ENCODE peak calls at places on chromosomes 12 and 14, in six cellular contexts. D is germinal center; H is stimulated activated CD4-positive, alpha-beta T cell treated with anti-CD3 and anti-CD28 coated beads, TNF-alpha, amount 100 ng/mL, for 1 hour; P is ACHN; U is midbrain; N is T-helper 1 cell. C is an unnamed sample.

GRCh38 chr12:15423629-15424028 is 101.3 kb downstream of the PTPRO start:
- DNase-seq in N (no peak), U (no peak), D (no peak), H (no peak), P (no peak), C (no peak)

GRCh38 chr12:6092784-6093722 is 31.4 kb downstream of the VWF start:
- DNase-seq in U (no peak), H (no peak), P (peak), D (no peak), N (no peak), C (no peak)

GRCh38 chr14:69666698-69667211 is 55.4 kb downstream of the SUSD6 start:
- DNase-seq in P (no peak), D (no peak), H (no peak), U (no peak), N (no peak), C (no peak)

GRCh38 chr12:29317556-29318363 is 63.2 kb downstream of the ERGIC2 start:
- DNase-seq in D (peak), H (peak), U (peak), N (peak), P (peak), C (peak)

GRCh38 chr12:18456344-18456743 is 195.0 kb downstream of the PIK3C2G start:
- DNase-seq in U (no peak), P (no peak), D (no peak), H (no peak), N (no peak), C (no peak)

GRCh38 chr14:32010561-32011188 is 66.4 kb upstream of the ARHGAP5 start:
- DNase-seq in D (no peak), N (no peak), U (no peak), H (no peak), P (peak), C (no peak)

GRCh38 chr14:71242237-71242748 is 335.0 kb downstream of the PCNX1 start:
- DNase-seq in U (no peak), H (no peak), N (no peak), D (no peak), P (no peak), C (no peak)

GRCh38 chr12:50633950-50634349 is 129.2 kb downstream of the DIP2B start:
- DNase-seq in N (no peak), P (no peak), H (no peak), U (no peak), D (no peak), C (no peak)

GRCh38 chr12:57460457-57461325 is 1.1 kb downstream of the GLI1 start:
- DNase-seq in P (no peak), U (no peak), H (no peak), N (no peak), D (no peak), C (no peak)

GRCh38 chr14:100037351-100037750 is 27.9 kb upstream of the EVL start:
- DNase-seq in P (no peak), H (no peak), N (no peak), D (no peak), U (no peak), C (peak)

GRCh38 chr14:57277062-57277461 is 8.3 kb downstream of the AP5M1 start:
- DNase-seq in N (no peak), H (no peak), U (no peak), D (no peak), P (no peak), C (no peak)

GRCh38 chr12:121224591-121224990 is 14.7 kb downstream of the P2RX4 start:
- DNase-seq in U (no peak), D (no peak), N (peak), H (no peak), P (no peak), C (no peak)

GRCh38 chr14:38203929-38204716 is 3.6 kb upstream of the SSTR1 start:
- DNase-seq in H (no peak), N (no peak), D (no peak), U (no peak), P (no peak), C (no peak)

GRCh38 chr12:110917467-110917866 is 2.9 kb downstream of the MYL2 start:
- DNase-seq in P (peak), N (no peak), H (no peak), D (no peak), U (no peak), C (no peak)

GRCh38 chr12:2944401-2945047 is 14.7 kb upstream of the TEAD4 start:
- DNase-seq in D (peak), H (no peak), P (peak), U (peak), N (peak), C (peak)

GRCh38 chr12:77973579-77973978 is 142.9 kb downstream of the NAV3 start:
- DNase-seq in H (no peak), P (no peak), D (no peak), U (no peak), N (no peak), C (no peak)

GRCh38 chr12:69904761-69905160 is 79.7 kb downstream of the MYRFL start:
- DNase-seq in N (no peak), U (no peak), P (no peak), H (no peak), D (no peak), C (no peak)

GRCh38 chr12:95418142-95418541 is 55.8 kb upstream of the METAP2 start:
- DNase-seq in N (no peak), H (no peak), D (no peak), U (no peak), P (no peak), C (no peak)

GRCh38 chr12:107134558-107134957 is 41.2 kb upstream of the CRY1 start:
- DNase-seq in U (no peak), H (no peak), D (peak), P (peak), N (peak), C (no peak)

GRCh38 chr14:36300337-36300736 is 20.1 kb downstream of the MBIP start:
- DNase-seq in P (no peak), N (no peak), U (no peak), H (no peak), D (no peak), C (no peak)

GRCh38 chr14:70100071-70100470 is 88.7 kb downstream of the SLC8A3 start:
- DNase-seq in N (no peak), D (no peak), U (no peak), H (no peak), P (no peak), C (no peak)

GRCh38 chr14:99540196-99541032 is 59.2 kb downstream of the CCNK start:
- DNase-seq in U (no peak), P (no peak), H (no peak), N (no peak), D (no peak), C (no peak)

GRCh38 chr14:81062816-81063215 is 107.4 kb downstream of the TSHR start:
- DNase-seq in H (no peak), N (peak), P (no peak), U (peak), D (peak), C (no peak)

GRCh38 chr12:24306001-24306400 is 356.5 kb upstream of the SOX5 start:
- DNase-seq in N (no peak), P (no peak), H (no peak), U (no peak), D (no peak), C (no peak)

GRCh38 chr14:104563742-104564615 is 15.6 kb upstream of the C14orf180 start:
- DNase-seq in P (peak), D (peak), H (peak), U (peak), N (peak), C (peak)

GRCh38 chr14:104595116-104595675 is 9.4 kb downstream of the TMEM179 start:
- DNase-seq in U (no peak), N (no peak), D (no peak), P (no peak), H (no peak), C (no peak)

GRCh38 chr12:57027805-57028153 is 11.4 kb upstream of the TAC3 start:
- DNase-seq in H (no peak), U (no peak), N (no peak), D (no peak), P (no peak), C (no peak)

GRCh38 chr12:34218193-34219045 is 196.1 kb downstream of the ALG10 start:
- DNase-seq in N (peak), H (peak), U (peak), D (peak), P (peak), C (peak)

GRCh38 chr12:68423175-68423574 is 91.0 kb upstream of the MDM1 start:
- DNase-seq in N (no peak), H (no peak), U (no peak), D (no peak), P (no peak), C (no peak)

GRCh38 chr14:32087173-32087861 is 10.2 kb downstream of the ARHGAP5 start:
- DNase-seq in P (peak), H (no peak), U (no peak), N (no peak), D (no peak), C (no peak)

GRCh38 chr12:96233168-96233567 is 39.0 kb downstream of the ELK3 start:
- DNase-seq in D (no peak), P (no peak), U (peak), H (no peak), N (no peak), C (no peak)

GRCh38 chr14:70821916-70822705 is 12.8 kb upstream of the MAP3K9 start:
- DNase-seq in N (peak), D (peak), U (peak), H (no peak), P (peak), C (peak)

GRCh38 chr12:81759215-81759991 is at the start of gene PPFIA2:
- DNase-seq in N (no peak), H (no peak), P (peak), D (no peak), U (peak), C (peak)

GRCh38 chr14:31505411-31505810 is 17.6 kb upstream of the GPR33 start:
- DNase-seq in N (no peak), D (no peak), P (no peak), H (no peak), U (no peak), C (no peak)

GRCh38 chr12:2877047-2877958 is at the start of the genes FOXM1 and RHNO1:
- DNase-seq in N (peak), D (peak), U (peak), H (peak), P (peak), C (peak)

GRCh38 chr14:58832010-58832409 is 194.2 kb downstream of the DACT1 start:
- DNase-seq in U (no peak), H (no peak), D (no peak), P (no peak), N (no peak), C (no peak)

GRCh38 chr14:96588410-96589249 is 86.4 kb downstream of the PAPOLA start:
- DNase-seq in P (no peak), U (no peak), D (no peak), N (no peak), H (no peak), C (no peak)

GRCh38 chr12:68240975-68241374 is 12.4 kb downstream of the IL22 start:
- DNase-seq in P (no peak), U (no peak), D (peak), H (no peak), N (peak), C (no peak)